ENCODE peak calls at places on chromosome 18, in seven cellular contexts. C is cardiac fibroblast, T is PC-9, B is astrocyte of the spinal cord, Z is heart right ventricle, I is HCT116, D is testis. Y is an unnamed sample.

GRCh38 chr18:24446953-24447537 is 13.4 kb upstream of the HRH4 start:
- DNase-seq in C (peak; percentile 4), Z (no peak), I (no peak), T (no peak), D (no peak), B (no peak), Y (no peak)

GRCh38 chr18:42028232-42028832 is 73.3 kb downstream of the PIK3C3 start:
- DNase-seq in C (peak; percentile 60), Z (no peak), D (peak; percentile 32), T (no peak), B (peak; percentile 45), I (no peak), Y (peak; percentile 32)

GRCh38 chr18:25144835-25145234 is 207.1 kb downstream of the ZNF521 start:
- DNase-seq in T (no peak), C (peak; percentile 43), I (no peak), D (no peak), B (peak; percentile 88), Z (no peak), Y (peak; percentile 44)

GRCh38 chr18:5997361-5997760 is 102.0 kb upstream of the TMEM200C start:
- DNase-seq in B (no peak), Z (no peak), T (no peak), I (no peak), C (no peak), D (no peak), Y (no peak)

GRCh38 chr18:13136056-13136688 is 82.4 kb upstream of the LDLRAD4 start:
- DNase-seq in I (no peak), Z (no peak), B (peak; percentile 19), T (no peak), C (peak; percentile 11), D (no peak), Y (no peak)

GRCh38 chr18:59239627-59240026 is 19.7 kb downstream of the GRP start:
- DNase-seq in T (no peak), Z (no peak), C (no peak), D (no peak), I (no peak), B (no peak), Y (no peak)

GRCh38 chr18:52175406-52175805 is 164.6 kb upstream of the DCC start:
- DNase-seq in D (no peak), C (no peak), I (no peak), Z (no peak), T (peak; percentile 41), B (no peak), Y (no peak)

GRCh38 chr18:72235422-72235821 is 308.7 kb downstream of the CBLN2 start:
- DNase-seq in C (no peak), D (no peak), I (no peak), T (no peak), B (no peak), Z (no peak), Y (no peak)

GRCh38 chr18:57134564-57135211 is 12.2 kb upstream of the BOD1L2 start:
- DNase-seq in B (no peak), Z (no peak), C (no peak), T (no peak), D (no peak), I (no peak), Y (no peak)

GRCh38 chr18:25332002-25332401 is 20.0 kb downstream of the ZNF521 start:
- DNase-seq in C (no peak), I (no peak), B (no peak), T (no peak), D (no peak), Z (no peak), Y (no peak)

GRCh38 chr18:58194028-58194427 is 150.0 kb downstream of the NEDD4L start:
- DNase-seq in T (no peak), C (no peak), I (no peak), B (no peak), Z (no peak), D (peak; percentile 49), Y (no peak)

GRCh38 chr18:7079231-7079630 is 38.4 kb downstream of the LAMA1 start:
- DNase-seq in Z (no peak), D (no peak), I (no peak), T (no peak), B (no peak), C (no peak), Y (no peak)

GRCh38 chr18:33231474-33232317 is 208.8 kb downstream of the CCDC178 start:
- DNase-seq in I (peak; percentile 19), Z (peak; percentile 69), C (peak; percentile 75), T (peak; percentile 37), B (peak; percentile 76), D (peak; percentile 86), Y (peak; percentile 38)

GRCh38 chr18:80105369-80106167 is 3.5 kb upstream of the ADNP2 start:
- DNase-seq in T (no peak), D (no peak), C (no peak), Z (no peak), B (no peak), I (no peak), Y (no peak)

GRCh38 chr18:53906681-53907080 is 317.8 kb downstream of the MBD2 start:
- DNase-seq in I (no peak), B (peak; percentile 39), D (no peak), Z (peak; percentile 55), T (no peak), C (peak; percentile 9), Y (no peak)

GRCh38 chr18:5710676-5711075 is 166.9 kb upstream of the EPB41L3 start:
- DNase-seq in D (no peak), T (no peak), I (no peak), B (no peak), Z (no peak), C (no peak), Y (no peak)

DNA sequence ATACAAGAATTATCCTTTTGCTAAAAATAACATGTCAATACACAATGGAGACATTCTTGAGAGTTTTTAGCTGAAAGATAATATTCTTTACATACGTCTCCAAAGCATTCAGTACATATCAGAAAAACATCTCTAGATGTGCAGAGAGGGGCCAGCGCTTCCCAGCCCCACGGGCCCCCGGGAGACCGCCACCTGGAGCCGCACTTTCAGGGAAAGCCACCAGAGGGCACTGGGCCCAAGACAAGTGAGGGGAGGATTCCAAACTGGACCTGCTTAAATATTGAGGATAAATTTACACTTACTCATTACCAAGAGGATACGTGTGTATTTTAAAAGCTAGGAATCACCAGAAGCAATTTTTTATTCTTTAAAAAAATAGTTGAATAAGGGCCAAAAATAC is 499.5 kb downstream of the GALR1 start:
- DNase-seq in T (no peak), I (no peak), Z (no peak), B (no peak), D (peak; percentile 43), C (peak; percentile 1), Y (no peak)
- TF ChIP-seq CTCF in T (peak; percentile 66), I (peak; percentile 41), Z (peak; percentile 46), B (peak; percentile 26), D (peak; percentile 49), C (no peak), Y (peak; percentile 40)

GRCh38 chr18:644395-645004 is 13.0 kb upstream of the TYMS start:
- DNase-seq in D (no peak), I (no peak), T (no peak), Z (no peak), B (no peak), C (no peak), Y (no peak)
- TF ChIP-seq CTCF in D (no peak), I (peak; percentile 19), T (no peak), Z (no peak), B (no peak), C (peak; percentile 11), Y (no peak)

GRCh38 chr18:22322251-22322691 is 95.4 kb downstream of the CTAGE1 start:
- DNase-seq in B (no peak), I (no peak), D (no peak), C (peak; percentile 31), T (no peak), Z (no peak), Y (no peak)

GRCh38 chr18:22320155-22320554 is 97.6 kb downstream of the CTAGE1 start:
- DNase-seq in Z (no peak), I (no peak), T (no peak), D (no peak), B (no peak), C (no peak), Y (no peak)

GRCh38 chr18:22325396-22325795 is 92.3 kb downstream of the CTAGE1 start:
- DNase-seq in Z (no peak), D (no peak), T (no peak), I (no peak), B (no peak), C (no peak), Y (no peak)

GRCh38 chr18:22320736-22321135 is 97.0 kb downstream of the CTAGE1 start:
- DNase-seq in D (no peak), B (no peak), C (no peak), Z (no peak), T (no peak), I (no peak), Y (no peak)

DNA sequence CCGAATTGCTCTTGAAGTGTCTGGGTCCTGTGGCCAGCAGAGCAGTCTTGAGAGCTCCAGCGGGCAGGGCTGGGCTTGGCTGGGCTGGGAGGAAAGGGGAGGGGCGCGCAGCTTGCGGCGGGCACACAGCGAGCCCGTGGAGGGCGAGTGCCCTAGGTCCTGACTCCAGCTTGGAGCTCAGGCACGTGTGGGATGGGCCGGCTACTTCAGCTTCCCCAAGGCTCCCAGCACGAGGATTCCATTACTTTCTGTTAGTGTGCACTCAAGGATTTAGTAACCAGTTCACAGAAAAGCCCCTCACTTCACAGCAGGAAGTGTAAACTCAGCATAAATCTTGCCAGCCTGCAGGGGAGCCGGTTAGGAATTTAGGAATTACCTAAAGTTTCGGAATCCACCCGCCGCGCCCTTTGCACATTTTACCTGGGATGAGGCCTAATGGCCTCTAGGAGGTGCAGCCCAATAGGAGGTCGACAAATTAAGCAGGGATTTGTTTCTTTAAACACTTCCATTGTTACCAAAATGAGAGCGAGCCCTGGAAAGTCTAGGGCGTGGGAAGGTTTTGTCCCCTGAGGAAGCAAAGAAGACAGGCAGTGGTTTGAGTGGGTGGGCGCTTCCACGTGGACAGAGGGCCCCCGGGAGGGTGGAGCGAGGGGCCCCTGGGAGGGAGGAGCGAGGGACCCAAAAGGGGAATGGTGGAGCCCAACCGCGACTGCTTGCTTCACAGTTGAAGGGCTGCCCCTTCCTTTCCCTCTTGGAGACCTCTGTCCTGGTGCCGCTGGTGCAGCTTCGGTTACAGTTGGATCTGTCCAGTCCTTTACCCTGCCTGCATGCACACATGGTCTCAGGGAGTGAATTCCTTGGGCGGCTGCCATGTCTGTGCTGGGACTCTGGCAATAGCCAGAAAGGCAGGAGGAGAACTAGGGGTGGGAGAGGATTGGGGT is 93.3 kb downstream of the CTAGE1 start:
- DNase-seq in I (no peak), D (peak; percentile 56), B (peak; percentile 44), T (no peak), C (peak; percentile 29), Z (peak; percentile 78), Y (no peak)
- TF ChIP-seq CTCF in I (no peak), D (no peak), B (peak; percentile 21), T (no peak), C (peak; percentile 30), Z (peak; percentile 45), Y (peak; percentile 48)

GRCh38 chr18:35123811-35124210 is 82.6 kb downstream of the MAPRE2 start:
- DNase-seq in Z (no peak), B (no peak), T (no peak), I (no peak), D (no peak), C (no peak), Y (no peak)

GRCh38 chr18:35130236-35130635 is 89.0 kb downstream of the MAPRE2 start:
- DNase-seq in T (no peak), I (no peak), C (no peak), B (no peak), D (no peak), Z (no peak), Y (no peak)

GRCh38 chr18:35131387-35132283 is 90.4 kb downstream of the MAPRE2 start:
- DNase-seq in T (no peak), B (peak; percentile 3), D (peak; percentile 43), I (no peak), C (peak; percentile 29), Z (no peak), Y (no peak)

GRCh38 chr18:35128675-35129074 is 87.5 kb downstream of the MAPRE2 start:
- DNase-seq in D (no peak), B (no peak), Z (no peak), C (no peak), T (no peak), I (no peak), Y (no peak)

GRCh38 chr18:35127201-35127600 is 86.0 kb downstream of the MAPRE2 start:
- DNase-seq in I (no peak), C (peak; percentile 30), Z (no peak), T (no peak), D (no peak), B (no peak), Y (peak; percentile 25)
- TF ChIP-seq CTCF in I (peak; percentile 32), C (peak; percentile 38), Z (no peak), T (peak; percentile 15), D (no peak), B (peak; percentile 36), Y (peak; percentile 54)